ENCODE peak calls at places on chromosomes 2 and 18, in five cellular contexts. Y, E, O, A and R are unnamed samples.

GRCh38 chr2:67145851-67146250 is 251.3 kb upstream of the ETAA1 start:
- DNase-seq in Y (no peak), E (no peak), O (no peak), A (no peak), R (no peak)

GRCh38 chr2:54083021-54083420 is 32.4 kb upstream of the ACYP2 start:
- DNase-seq in Y (no peak), E (no peak), O (no peak), A (no peak), R (no peak)

GRCh38 chr18:46893360-46893759 is 23.9 kb downstream of the PIAS2 start:
- DNase-seq in Y (no peak), E (no peak), O (no peak), A (no peak), R (no peak)

GRCh38 chr18:46035701-46036680 is 36.1 kb downstream of the PSTPIP2 start:
- DNase-seq in Y (no peak), E (no peak), O (no peak), A (no peak), R (no peak)

GRCh38 chr18:49584431-49584830 is 22.6 kb downstream of the LIPG start:
- DNase-seq in Y (no peak), E (no peak), O (no peak), A (no peak), R (no peak)

GRCh38 chr2:197322143-197322542 is 11.6 kb upstream of the ANKRD44 start:
- DNase-seq in Y (no peak), E (no peak), O (no peak), A (no peak), R (no peak)

GRCh38 chr2:98091738-98092137 is 4.8 kb downstream of the VWA3B start:
- DNase-seq in Y (no peak), E (peak), O (no peak), A (no peak), R (no peak)

GRCh38 chr2:26610504-26611335 is 30.4 kb downstream of the CIB4 start:
- DNase-seq in Y (no peak), E (no peak), O (no peak), A (peak), R (no peak)

GRCh38 chr2:143241403-143242088 is 112.3 kb downstream of the ARHGAP15 start:
- DNase-seq in Y (no peak), E (no peak), O (no peak), A (no peak), R (no peak)

GRCh38 chr2:181680937-181681811 is 857 bp upstream of the NEUROD1 start:
- DNase-seq in Y (no peak), E (no peak), O (no peak), A (no peak), R (no peak)

GRCh38 chr18:29779096-29779495 is 1263.4 kb downstream of the DSC3 start:
- DNase-seq in Y (no peak), E (no peak), O (no peak), A (no peak), R (no peak)

GRCh38 chr2:7983912-7984311 is 697.9 kb upstream of the ID2 start:
- DNase-seq in Y (no peak), E (no peak), O (no peak), A (no peak), R (no peak)

GRCh38 chr2:135587958-135588357 is 56.7 kb downstream of the R3HDM1 start:
- DNase-seq in Y (no peak), E (no peak), O (no peak), A (no peak), R (no peak)

GRCh38 chr2:134460583-134460998 is 206.7 kb downstream of the MGAT5 start:
- DNase-seq in Y (peak), E (no peak), O (peak), A (no peak), R (no peak)

GRCh38 chr18:29164993-29165599 is 988.2 kb upstream of the CDH2 start:
- DNase-seq in Y (peak), E (no peak), O (no peak), A (no peak), R (no peak)

GRCh38 chr18:58042826-58043362 is 1.1 kb upstream of the NEDD4L start:
- DNase-seq in Y (no peak), E (no peak), O (no peak), A (no peak), R (no peak)

GRCh38 chr2:202635441-202636296 is 900 bp downstream of the FAM117B start:
- DNase-seq in Y (peak), E (peak), O (peak), A (peak), R (peak)

GRCh38 chr18:3447035-3447894 is 2.7 kb upstream of the TGIF1 start:
- DNase-seq in Y (no peak), E (no peak), O (peak), A (peak), R (no peak)

GRCh38 chr2:45497355-45497754 is 113.7 kb downstream of the SRBD1 start:
- DNase-seq in Y (no peak), E (no peak), O (no peak), A (no peak), R (no peak)

DNA sequence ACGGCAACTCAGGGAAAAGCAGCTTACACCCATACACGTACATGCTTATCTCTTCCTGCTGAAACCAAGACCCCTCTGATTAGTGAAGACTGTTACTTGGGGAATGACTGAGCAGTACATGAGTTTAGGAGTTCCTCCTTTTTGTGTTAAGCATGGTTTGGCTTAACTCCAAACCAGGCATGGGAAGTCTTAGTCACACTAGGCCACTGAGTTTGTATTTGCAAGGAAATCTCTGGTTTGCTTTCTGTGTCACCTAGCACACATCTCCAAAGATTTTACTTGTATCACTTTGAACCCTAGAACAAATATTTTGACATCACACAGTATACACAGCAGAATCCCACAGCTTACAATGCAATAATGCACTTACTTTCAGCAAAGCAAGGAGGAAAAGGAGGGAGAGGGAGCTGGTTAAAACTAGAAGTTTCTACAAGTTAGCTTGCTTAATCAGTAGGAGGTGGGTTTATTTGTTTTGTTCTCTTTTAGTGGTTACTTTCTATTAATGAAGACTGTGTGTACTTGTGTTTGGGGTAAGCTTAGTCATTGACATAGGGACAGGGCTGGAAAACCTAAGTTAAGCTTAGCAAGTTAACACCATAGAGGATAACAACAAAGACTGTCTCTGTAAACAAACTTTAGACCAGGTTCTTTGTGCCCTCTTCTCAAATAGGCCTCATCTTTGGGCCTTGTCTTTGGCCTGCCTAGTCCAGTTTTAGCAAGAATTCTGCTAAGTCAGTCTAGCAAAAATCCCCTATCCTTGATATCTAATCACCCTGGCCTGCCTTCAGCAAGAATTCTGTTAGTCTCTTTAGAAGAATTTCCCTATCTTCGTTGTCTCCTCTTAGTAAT is 219.4 kb downstream of the MREG start:
- DNase-seq in Y (peak), E (peak), O (peak), A (no peak), R (no peak)
- TF ChIP-seq EP300 in Y (peak), E (no peak), O (peak), A (no peak), R (no peak)

DNA sequence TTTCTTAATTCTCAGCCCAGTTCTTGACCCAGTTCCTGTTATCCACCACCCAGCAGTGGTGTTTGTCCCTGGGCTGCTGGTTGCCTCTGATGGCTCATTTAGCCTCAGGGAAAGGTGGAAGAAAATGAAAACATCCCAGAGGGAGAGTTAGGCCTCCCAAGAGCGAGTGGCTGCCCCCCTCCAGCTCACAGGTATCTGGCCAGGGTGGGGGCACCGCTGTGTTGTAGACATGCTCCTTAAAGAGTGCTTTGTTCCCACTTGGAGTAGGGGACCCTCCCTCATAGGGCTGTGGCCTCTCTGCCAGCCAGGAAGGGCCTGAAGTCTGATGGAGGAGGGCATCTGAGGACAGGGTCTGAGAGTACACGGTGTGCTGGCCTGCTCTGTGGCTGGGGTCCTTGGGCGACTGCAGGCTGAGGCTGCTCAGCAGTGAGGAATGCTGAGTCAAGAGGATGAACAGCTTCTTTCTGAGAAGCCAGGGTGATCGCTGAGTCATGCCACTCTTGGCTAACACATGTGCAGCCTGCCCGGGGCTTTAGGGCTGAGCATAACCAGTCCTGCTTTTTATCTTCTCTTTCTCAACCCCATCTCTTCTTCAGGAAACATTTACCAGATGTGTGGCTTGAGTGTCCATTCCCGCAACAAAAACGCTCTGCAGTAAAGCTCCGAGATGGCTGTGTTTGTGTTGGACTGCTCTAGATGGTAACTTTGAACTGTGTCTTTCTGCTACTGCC is 72.4 kb downstream of the IL1R2 start:
- DNase-seq in Y (peak), E (peak), O (peak), A (peak), R (peak)
- TF ChIP-seq EP300 in Y (no peak), E (peak), O (peak), A (peak), R (peak)

GRCh38 chr2:212912445-212913103 is 238.8 kb downstream of the IKZF2 start:
- DNase-seq in Y (peak), E (no peak), O (no peak), A (no peak), R (no peak)
- TF ChIP-seq EP300 in Y (no peak), E (no peak), O (no peak), A (no peak), R (no peak)

DNA sequence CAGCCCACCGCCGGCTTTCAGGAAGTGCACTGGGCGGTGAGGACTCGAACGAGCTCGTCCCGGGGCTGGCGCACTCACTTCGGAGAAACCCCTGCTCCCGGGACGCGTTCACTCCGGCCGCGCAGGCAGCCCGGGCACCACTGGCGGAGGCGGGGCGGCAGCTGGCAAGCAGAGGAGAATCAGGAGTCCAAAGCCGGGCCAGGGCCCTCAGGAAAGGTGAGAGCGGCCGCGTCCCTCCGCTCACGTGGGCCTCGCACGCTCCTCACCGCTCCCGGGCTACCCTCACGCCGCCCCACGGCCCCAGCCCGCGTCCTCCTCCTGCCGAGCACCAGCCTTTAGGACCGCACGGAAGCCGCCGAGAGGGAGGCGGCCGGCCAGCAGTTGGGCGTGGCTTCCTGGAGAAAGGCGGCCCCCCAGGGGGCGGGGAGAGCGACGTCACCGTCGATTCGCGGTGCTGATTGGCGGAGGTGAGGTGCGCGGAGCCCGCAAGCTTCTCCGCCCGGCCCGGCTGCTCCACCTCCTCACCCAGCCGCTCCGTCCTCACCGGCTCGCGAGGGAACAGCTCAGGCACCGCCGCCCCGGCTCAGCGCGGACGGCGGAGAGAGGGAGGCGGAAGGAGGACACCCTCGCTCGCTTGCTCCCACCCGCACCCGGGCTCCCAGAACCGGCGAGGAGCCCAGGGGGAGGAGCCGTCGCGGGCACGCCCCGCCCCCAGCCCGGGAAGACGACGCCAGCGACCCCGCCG is at the start of gene ZCCHC2:
- DNase-seq in Y (peak), E (peak), O (peak), A (peak), R (peak)
- TF ChIP-seq EP300 in Y (no peak), E (peak), O (no peak), A (peak), R (no peak)

DNA sequence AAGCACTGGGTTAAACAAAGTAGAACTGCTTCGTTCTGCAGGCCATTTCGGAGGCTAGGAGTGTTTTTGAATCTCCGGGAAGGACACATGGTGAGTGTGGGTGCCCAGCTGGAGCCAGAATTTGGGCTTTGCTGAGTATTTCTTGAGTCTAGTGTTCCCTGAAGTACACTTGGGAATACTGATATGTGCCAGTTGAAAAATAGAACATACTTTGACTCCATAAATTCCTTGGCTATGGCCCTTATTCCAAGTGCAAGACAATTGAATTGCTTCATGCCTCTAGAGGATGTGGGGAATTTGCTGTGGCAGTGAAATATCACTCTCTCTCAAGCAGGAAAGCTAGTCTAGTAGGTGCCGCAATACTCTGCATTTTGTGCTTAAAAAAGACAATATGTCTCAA is 330.0 kb downstream of the PTPRM start:
- DNase-seq in Y (no peak), E (no peak), O (no peak), A (no peak), R (no peak)
- TF ChIP-seq EP300 in Y (no peak), E (no peak), O (no peak), A (no peak), R (no peak)

DNA sequence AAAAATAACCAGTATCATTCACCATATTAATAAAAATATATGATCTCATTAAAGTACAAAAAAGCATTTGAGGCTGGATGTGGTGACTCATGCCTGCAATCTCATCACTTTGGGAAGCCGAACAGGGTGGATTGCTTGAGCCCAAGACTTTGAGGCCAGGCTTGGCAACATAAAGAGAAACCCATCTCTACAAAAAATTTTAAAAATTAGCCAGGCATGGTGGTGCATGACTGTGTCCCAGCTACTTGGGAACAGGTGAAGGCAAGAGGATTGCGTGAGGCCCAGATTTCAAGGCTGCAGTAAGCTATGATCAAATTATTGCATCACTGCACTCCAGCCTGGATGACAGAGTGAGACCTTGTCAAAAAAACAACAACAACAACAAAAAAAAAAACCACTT is 75.9 kb downstream of the RAD51AP2 start:
- DNase-seq in Y (no peak), E (no peak), O (no peak), A (no peak), R (no peak)
- TF ChIP-seq EP300 in Y (no peak), E (no peak), O (no peak), A (no peak), R (no peak)

GRCh38 chr2:46689993-46690392 is 210.6 kb downstream of the TMEM247 start:
- DNase-seq in Y (no peak), E (no peak), O (no peak), A (no peak), R (no peak)
- TF ChIP-seq EP300 in Y (no peak), E (no peak), O (no peak), A (no peak), R (no peak)